ENCODE peak calls at places on chromosomes 3 and 15, in six cellular contexts. One of them, this sample, is unnamed.

GRCh38 chr15:74857082-74857655 is 14.2 kb upstream of the ULK3 start:
- DNase-seq in OCI-M1: no peak
- DNase-seq in CD4-positive, CD25-positive, alpha-beta regulatory T cell: no peak
- DNase-seq in brain microvascular endothelial cell: no peak
- DNase-seq in stomach: peak; percentile 55
- DNase-seq in midbrain: no peak
- DNase-seq in this sample: no peak

GRCh38 chr3:185702564-185703225 is 116.6 kb downstream of the SENP2 start:
- DNase-seq in OCI-M1: no peak
- DNase-seq in CD4-positive, CD25-positive, alpha-beta regulatory T cell: no peak
- DNase-seq in brain microvascular endothelial cell: no peak
- DNase-seq in stomach: no peak
- DNase-seq in midbrain: no peak
- DNase-seq in this sample: no peak

GRCh38 chr3:59953104-59953503 is 903.3 kb upstream of the CFAP20DC start:
- DNase-seq in OCI-M1: no peak
- DNase-seq in CD4-positive, CD25-positive, alpha-beta regulatory T cell: no peak
- DNase-seq in brain microvascular endothelial cell: no peak
- DNase-seq in stomach: no peak
- DNase-seq in midbrain: no peak
- DNase-seq in this sample: no peak

GRCh38 chr15:99211926-99212325 is 37.5 kb downstream of the TTC23 start:
- DNase-seq in OCI-M1: no peak
- DNase-seq in CD4-positive, CD25-positive, alpha-beta regulatory T cell: no peak
- DNase-seq in brain microvascular endothelial cell: peak; percentile 11
- DNase-seq in stomach: no peak
- DNase-seq in midbrain: no peak
- DNase-seq in this sample: peak; percentile 43

GRCh38 chr3:52721002-52721741 is 15.3 kb downstream of the SPCS1 start:
- DNase-seq in OCI-M1: no peak
- DNase-seq in CD4-positive, CD25-positive, alpha-beta regulatory T cell: no peak
- DNase-seq in brain microvascular endothelial cell: no peak
- DNase-seq in stomach: no peak
- DNase-seq in midbrain: peak; percentile 14
- DNase-seq in this sample: no peak

GRCh38 chr15:99197861-99198260 is 51.5 kb downstream of the TTC23 start:
- DNase-seq in OCI-M1: no peak
- DNase-seq in CD4-positive, CD25-positive, alpha-beta regulatory T cell: no peak
- DNase-seq in brain microvascular endothelial cell: no peak
- DNase-seq in stomach: no peak
- DNase-seq in midbrain: no peak
- DNase-seq in this sample: peak; percentile 35

GRCh38 chr3:36957862-36958686 is 13.2 kb upstream of the TRANK1 start:
- DNase-seq in OCI-M1: peak; percentile 83
- DNase-seq in CD4-positive, CD25-positive, alpha-beta regulatory T cell: no peak
- DNase-seq in brain microvascular endothelial cell: peak; percentile 75
- DNase-seq in stomach: no peak
- DNase-seq in midbrain: no peak
- DNase-seq in this sample: peak; percentile 94

GRCh38 chr15:95401586-95401985 is 928.9 kb upstream of the NR2F2 start:
- DNase-seq in OCI-M1: no peak
- DNase-seq in CD4-positive, CD25-positive, alpha-beta regulatory T cell: no peak
- DNase-seq in brain microvascular endothelial cell: no peak
- DNase-seq in stomach: no peak
- DNase-seq in midbrain: no peak
- DNase-seq in this sample: no peak

GRCh38 chr3:158753814-158754213 is 21.6 kb upstream of the RARRES1 start:
- DNase-seq in OCI-M1: no peak
- DNase-seq in CD4-positive, CD25-positive, alpha-beta regulatory T cell: no peak
- DNase-seq in brain microvascular endothelial cell: no peak
- DNase-seq in stomach: no peak
- DNase-seq in midbrain: no peak
- DNase-seq in this sample: no peak

GRCh38 chr3:134485620-134486576 is at the start of the genes ANAPC13 and CEP63:
- DNase-seq in OCI-M1: peak; percentile 97
- DNase-seq in CD4-positive, CD25-positive, alpha-beta regulatory T cell: peak; percentile 93
- DNase-seq in brain microvascular endothelial cell: peak; percentile 98
- DNase-seq in stomach: peak; percentile 93
- DNase-seq in midbrain: peak; percentile 97
- DNase-seq in this sample: peak; percentile 97

GRCh38 chr3:123070471-123070870 is 3.6 kb downstream of the PDIA5 start:
- DNase-seq in OCI-M1: no peak
- DNase-seq in CD4-positive, CD25-positive, alpha-beta regulatory T cell: no peak
- DNase-seq in brain microvascular endothelial cell: no peak
- DNase-seq in stomach: no peak
- DNase-seq in midbrain: no peak
- DNase-seq in this sample: no peak

GRCh38 chr3:87320748-87321634 is 44.6 kb upstream of the POU1F1 start:
- DNase-seq in OCI-M1: no peak
- DNase-seq in CD4-positive, CD25-positive, alpha-beta regulatory T cell: no peak
- DNase-seq in brain microvascular endothelial cell: no peak
- DNase-seq in stomach: no peak
- DNase-seq in midbrain: no peak
- DNase-seq in this sample: no peak